ENCODE peak calls at places on chromosomes 12 and 14, in five cellular contexts. N is psoas muscle; Z is amniotic epithelial cell; A is posterior cingulate gyrus; G is CD4-positive, alpha-beta memory T cell. D is an unnamed sample.

GRCh38 chr12:21773263-21773741 is 1.2 kb downstream of the KCNJ8 start:
- DNase-seq in N (peak), G (no peak), Z (no peak), A (no peak), D (peak)

GRCh38 chr12:31896514-31897039 is 62.6 kb upstream of the RESF1 start:
- DNase-seq in Z (peak), N (no peak), G (peak), A (no peak), D (peak)

GRCh38 chr14:97603201-97603600 is 806.0 kb downstream of the VRK1 start:
- DNase-seq in Z (no peak), G (peak), A (no peak), N (no peak), D (no peak)

GRCh38 chr14:90424075-90424474 is 27.2 kb downstream of the CALM1 start:
- DNase-seq in G (no peak), N (no peak), Z (no peak), A (no peak), D (no peak)

GRCh38 chr14:77315115-77315944 is 5.4 kb downstream of the POMT2 start:
- DNase-seq in A (no peak), N (no peak), Z (no peak), G (no peak), D (no peak)

GRCh38 chr12:132638541-132639408 is 20.2 kb downstream of the P2RX2 start:
- DNase-seq in N (peak), Z (peak), A (no peak), G (no peak), D (peak)

GRCh38 chr12:52804029-52804428 is 8.1 kb upstream of the KRT3 start:
- DNase-seq in Z (no peak), G (no peak), A (no peak), N (no peak), D (no peak)

GRCh38 chr14:100747021-100747586 is 20.4 kb downstream of the DLK1 start:
- DNase-seq in Z (peak), G (no peak), A (no peak), N (peak), D (peak)

GRCh38 chr12:26269554-26270284 is 74.3 kb downstream of the SSPN start:
- DNase-seq in G (no peak), Z (no peak), N (no peak), A (no peak), D (no peak)

GRCh38 chr12:12510141-12510540 is 52.5 kb downstream of the DUSP16 start:
- DNase-seq in Z (peak), N (no peak), A (no peak), G (no peak), D (peak)

GRCh38 chr12:107393043-107393725 is 292.4 kb upstream of the PWP1 start:
- DNase-seq in A (no peak), Z (peak), N (no peak), G (no peak), D (peak)

GRCh38 chr12:132208153-132208823 is 64.0 kb downstream of the NOC4L start:
- DNase-seq in G (no peak), Z (no peak), A (no peak), N (no peak), D (no peak)

GRCh38 chr12:49987620-49988303 is 15.0 kb downstream of the AQP6 start:
- DNase-seq in A (no peak), N (no peak), G (no peak), Z (peak), D (peak)

GRCh38 chr14:69034612-69035262 is 55.6 kb upstream of the ACTN1 start:
- DNase-seq in A (no peak), N (no peak), G (no peak), Z (no peak), D (peak)

GRCh38 chr14:50242566-50243288 is 11.3 kb upstream of the SOS2 start:
- DNase-seq in A (no peak), Z (peak), N (no peak), G (no peak), D (no peak)

GRCh38 chr12:46702581-46703344 is 123.0 kb downstream of the SLC38A4 start:
- DNase-seq in G (no peak), Z (peak), A (no peak), N (no peak), D (peak)

GRCh38 chr14:103543721-103544626 is 15.0 kb downstream of the TRMT61A start:
- DNase-seq in N (peak), A (peak), Z (no peak), G (no peak), D (no peak)

GRCh38 chr12:108861878-108862587 is 4.7 kb upstream of the SSH1 start:
- DNase-seq in A (no peak), N (no peak), Z (no peak), G (no peak), D (no peak)

GRCh38 chr12:94481734-94482133 is 22.1 kb upstream of the CEP83 start:
- DNase-seq in G (no peak), A (no peak), Z (no peak), N (no peak), D (no peak)

GRCh38 chr14:99546230-99546879 is 57.7 kb downstream of the CCDC85C start:
- DNase-seq in G (no peak), N (no peak), Z (peak), A (no peak), D (no peak)

GRCh38 chr12:57522887-57523705 is 472 bp downstream of the MBD6 start:
- DNase-seq in G (no peak), N (peak), A (no peak), Z (peak), D (peak)

GRCh38 chr14:101369194-101369915 is 191.9 kb upstream of the DIO3 start:
- DNase-seq in Z (no peak), A (no peak), G (no peak), N (peak), D (no peak)

GRCh38 chr12:84937383-84937782 is 24.8 kb upstream of the SLC6A15 start:
- DNase-seq in G (no peak), Z (no peak), A (no peak), N (no peak), D (no peak)

GRCh38 chr12:47164116-47164515 is 84.4 kb upstream of the AMIGO2 start:
- DNase-seq in A (no peak), G (no peak), Z (no peak), N (no peak), D (no peak)

GRCh38 chr14:102659797-102660196 is 67.3 kb downstream of the RCOR1 start:
- DNase-seq in Z (peak), N (no peak), A (no peak), G (no peak), D (peak)

GRCh38 chr12:67617619-67618018 is 30.9 kb upstream of the DYRK2 start:
- DNase-seq in G (no peak), N (no peak), Z (no peak), A (no peak), D (no peak)

GRCh38 chr14:61152851-61153364 is 128.2 kb downstream of the TMEM30B start:
- DNase-seq in Z (peak), G (no peak), A (no peak), N (no peak), D (peak)

GRCh38 chr12:52390739-52391617 is 5.5 kb upstream of the KRT84 start:
- DNase-seq in G (no peak), A (no peak), N (no peak), Z (peak), D (peak)

GRCh38 chr14:61607570-61608244 is 87.6 kb upstream of the HIF1A start:
- DNase-seq in Z (no peak), G (no peak), A (no peak), N (no peak), D (no peak)

GRCh38 chr14:74620497-74620921 is 8.5 kb upstream of the LTBP2 start:
- DNase-seq in A (no peak), G (peak), N (no peak), Z (peak), D (peak)